ENCODE peak calls at places on chromosomes 1 and 21, in four cellular contexts. Z, A, T and X are unnamed samples.

GRCh38 chr21:35138665-35139381 is 89.7 kb upstream of the RUNX1 start:
- DNase-seq in Z (peak; percentile 61), A (peak; percentile 94), T (peak; percentile 5), X (peak; percentile 89)

GRCh38 chr1:3101127-3101939 is 32.3 kb downstream of the PRDM16 start:
- DNase-seq in Z (no peak), A (no peak), T (no peak), X (no peak)

GRCh38 chr1:215192306-215192705 is 109.8 kb downstream of the KCNK2 start:
- DNase-seq in Z (peak; percentile 67), A (peak; percentile 85), T (no peak), X (no peak)

GRCh38 chr21:41840880-41841279 is 38.3 kb downstream of the PRDM15 start:
- DNase-seq in Z (no peak), A (no peak), T (no peak), X (no peak)

GRCh38 chr1:116268211-116268610 is 104.8 kb upstream of the ATP1A1 start:
- DNase-seq in Z (peak; percentile 27), A (peak; percentile 83), T (peak; percentile 35), X (no peak)

GRCh38 chr1:14111121-14111520 is 411.1 kb downstream of the PRDM2 start:
- DNase-seq in Z (no peak), A (peak; percentile 24), T (no peak), X (no peak)

GRCh38 chr1:210792703-210793102 is 341.2 kb downstream of the KCNH1 start:
- DNase-seq in Z (peak; percentile 71), A (peak; percentile 68), T (no peak), X (no peak)

GRCh38 chr1:30040081-30041019 is 683.0 kb downstream of the MATN1 start:
- DNase-seq in Z (no peak), A (no peak), T (no peak), X (no peak)

GRCh38 chr1:161382214-161383019 is 14.7 kb upstream of the CFAP126 start:
- DNase-seq in Z (peak; percentile 85), A (peak; percentile 91), T (peak; percentile 66), X (peak; percentile 66)

GRCh38 chr1:109298666-109299086 is 8.1 kb downstream of the MYBPHL start:
- DNase-seq in Z (peak; percentile 81), A (peak; percentile 11), T (no peak), X (no peak)

GRCh38 chr1:206025283-206025820 is 1.7 kb upstream of the CTSE start:
- DNase-seq in Z (no peak), A (peak; percentile 74), T (no peak), X (no peak)

GRCh38 chr1:25922064-25922632 is 15.9 kb upstream of the STMN1 start:
- DNase-seq in Z (no peak), A (no peak), T (no peak), X (no peak)

GRCh38 chr1:200194477-200194876 is 167.0 kb downstream of the NR5A2 start:
- DNase-seq in Z (no peak), A (no peak), T (no peak), X (no peak)

GRCh38 chr1:89291276-89291675 is 18.6 kb upstream of the GBP5 start:
- DNase-seq in Z (no peak), A (no peak), T (no peak), X (no peak)

GRCh38 chr1:72140222-72140621 is 142.1 kb downstream of the NEGR1 start:
- DNase-seq in Z (no peak), A (no peak), T (no peak), X (no peak)

GRCh38 chr1:212860713-212861581 is 2.9 kb downstream of the FLVCR1 start:
- DNase-seq in Z (peak; percentile 38), A (peak; percentile 70), T (no peak), X (no peak)

GRCh38 chr1:3614755-3615742 is 3.7 kb upstream of the MEGF6 start:
- DNase-seq in Z (peak; percentile 55), A (peak; percentile 67), T (peak; percentile 20), X (no peak)

GRCh38 chr1:21280011-21280471 is 10.2 kb downstream of the ECE1 start:
- DNase-seq in Z (peak; percentile 51), A (no peak), T (no peak), X (no peak)

GRCh38 chr1:6859415-6860343 is 74.4 kb downstream of the CAMTA1 start:
- DNase-seq in Z (peak; percentile 93), A (peak; percentile 71), T (no peak), X (no peak)

GRCh38 chr1:44895919-44896734 is 53.1 kb upstream of the PTCH2 start:
- DNase-seq in Z (no peak), A (no peak), T (no peak), X (no peak)

GRCh38 chr1:65022264-65022663 is 55.9 kb upstream of the JAK1 start:
- DNase-seq in Z (peak; percentile 25), A (no peak), T (no peak), X (no peak)

GRCh38 chr1:58896211-58897183 is 112.7 kb upstream of the JUN start:
- DNase-seq in Z (peak; percentile 25), A (no peak), T (no peak), X (no peak)

GRCh38 chr21:41333752-41334151 is 17.2 kb downstream of the FAM3B start:
- DNase-seq in Z (no peak), A (no peak), T (no peak), X (no peak)

GRCh38 chr1:54287821-54288220 is 87.9 kb downstream of the MRPL37 start:
- DNase-seq in Z (peak; percentile 79), A (no peak), T (no peak), X (no peak)

GRCh38 chr21:35982717-35983116 is 77.6 kb downstream of the SETD4 start:
- DNase-seq in Z (no peak), A (no peak), T (no peak), X (no peak)

GRCh38 chr1:167697667-167698141 is 24.1 kb upstream of the MPZL1 start:
- DNase-seq in Z (no peak), A (no peak), T (no peak), X (no peak)

GRCh38 chr21:28336299-28336698 is 656.4 kb downstream of the LTN1 start:
- DNase-seq in Z (peak; percentile 87), A (peak; percentile 76), T (peak; percentile 24), X (peak; percentile 14)

GRCh38 chr1:95041491-95042165 is 31.1 kb downstream of the ALG14 start:
- DNase-seq in Z (peak; percentile 89), A (peak; percentile 81), T (peak; percentile 55), X (peak; percentile 28)

GRCh38 chr1:235898126-235898525 is 31.4 kb upstream of the LYST start:
- DNase-seq in Z (no peak), A (peak; percentile 30), T (no peak), X (no peak)

GRCh38 chr1:19365711-19366110 is 53.6 kb downstream of the SLC66A1 start:
- DNase-seq in Z (peak; percentile 75), A (no peak), T (no peak), X (no peak)

GRCh38 chr1:230939806-230940489 is 38.7 kb downstream of the TTC13 start:
- DNase-seq in Z (no peak), A (no peak), T (no peak), X (no peak)

GRCh38 chr21:7917729-7918128 is 2603.7 kb upstream of the TPTE start:
- DNase-seq in Z (no peak), A (no peak), T (no peak), X (no peak)

GRCh38 chr1:3106216-3106615 is 37.2 kb downstream of the PRDM16 start:
- DNase-seq in Z (no peak), A (no peak), T (no peak), X (no peak)

GRCh38 chr21:29656504-29657227 is 283.1 kb downstream of the GRIK1 start:
- DNase-seq in Z (peak; percentile 69), A (peak; percentile 54), T (peak; percentile 14), X (no peak)

GRCh38 chr1:182084487-182085316 is 23.2 kb upstream of the ZNF648 start:
- DNase-seq in Z (peak; percentile 79), A (peak; percentile 83), T (peak; percentile 84), X (peak; percentile 74)

GRCh38 chr21:17777321-17777720 is 41.8 kb downstream of the C21orf91 start:
- DNase-seq in Z (no peak), A (peak; percentile 40), T (no peak), X (no peak)

GRCh38 chr21:17780539-17780938 is 38.6 kb downstream of the C21orf91 start:
- DNase-seq in Z (no peak), A (no peak), T (peak; percentile 93), X (peak; percentile 70)

GRCh38 chr21:17781524-17781923 is 37.6 kb downstream of the C21orf91 start:
- DNase-seq in Z (no peak), A (no peak), T (no peak), X (no peak)

GRCh38 chr21:17779486-17779885 is 39.7 kb downstream of the C21orf91 start:
- DNase-seq in Z (no peak), A (no peak), T (no peak), X (no peak)

DNA sequence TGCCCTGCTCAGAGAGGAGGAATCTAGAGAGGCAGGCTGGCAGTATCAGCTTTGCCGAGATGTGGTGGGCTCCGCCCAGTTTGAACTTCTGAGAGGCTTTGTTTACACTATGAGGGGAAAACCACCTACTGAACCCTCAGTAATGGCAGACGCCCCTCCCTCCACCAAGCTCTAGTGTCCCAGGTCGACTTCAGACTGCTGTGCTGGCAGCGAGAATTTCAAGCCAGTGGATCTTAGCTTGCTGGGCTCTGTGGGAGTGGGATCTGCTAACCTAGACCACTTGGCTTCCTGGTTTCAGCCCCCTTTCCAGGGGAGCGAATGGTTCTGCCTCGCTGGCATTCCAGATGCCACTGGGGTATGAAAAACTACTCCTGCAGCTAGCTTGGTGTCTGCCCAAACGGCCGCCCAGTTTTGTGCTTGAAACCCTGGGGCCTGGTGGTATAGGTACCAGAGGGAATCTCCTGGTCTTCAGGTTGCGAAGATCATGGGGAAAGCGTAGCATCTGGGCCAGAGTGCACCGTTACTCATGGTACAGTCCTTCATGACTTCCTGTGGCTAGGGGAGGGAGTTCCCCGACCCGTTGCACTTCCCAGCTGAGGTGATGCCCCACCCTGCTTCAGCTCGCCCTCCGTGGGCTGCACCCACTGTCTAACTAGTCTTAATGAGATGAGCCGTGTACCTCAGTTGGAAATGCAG is 43.6 kb downstream of the C21orf91 start:
- DNase-seq in Z (no peak), A (no peak), T (peak; percentile 63), X (no peak)
- H3K4me3 ChIP-seq in Z (no peak overlapping the region), A (no peak overlapping the region), T (no peak overlapping the region), X (no peak overlapping the region)

GRCh38 chr21:44398499-44398898 is 45.1 kb downstream of the TRPM2 start:
- DNase-seq in Z (no peak), A (peak; percentile 32), T (no peak), X (no peak)
- H3K4me3 ChIP-seq in Z (no peak overlapping the region), A (no peak overlapping the region), T (no peak overlapping the region), X (no peak overlapping the region)

GRCh38 chr1:42956739-42957138 is 1.9 kb downstream of the SLC2A1 start:
- DNase-seq in Z (no peak), A (no peak), T (no peak), X (no peak)
- H3K4me3 ChIP-seq in Z (peak overlapping the region; percentile 80), A (peak overlapping the region; percentile 99), T (peak overlapping the region; percentile 92), X (peak overlapping the region; percentile 75)

GRCh38 chr1:243255791-243256512 is at the start of gene SDCCAG8:
- DNase-seq in Z (peak; percentile 100), A (peak; percentile 100), T (peak; percentile 100), X (peak; percentile 99)

GRCh38 chr1:243254233-243254926 is 701 bp downstream of the CEP170 start:
- DNase-seq in Z (peak; percentile 86), A (peak; percentile 71), T (peak; percentile 78), X (peak; percentile 25)

GRCh38 chr1:243256590-243256989 is 749 bp downstream of the SDCCAG8 start:
- DNase-seq in Z (peak; percentile 16), A (peak; percentile 15), T (no peak), X (no peak)

GRCh38 chr1:243254927-243255790 is at the start of gene CEP170:
- DNase-seq in Z (peak; percentile 94), A (peak; percentile 99), T (peak; percentile 98), X (peak; percentile 93)

GRCh38 chr1:243257189-243257588 is 1.3 kb downstream of the SDCCAG8 start:
- DNase-seq in Z (no peak), A (no peak), T (no peak), X (no peak)
- H3K4me3 ChIP-seq in Z (peak overlapping the region; percentile 84), A (peak overlapping the region; percentile 85), T (no peak overlapping the region), X (no peak overlapping the region)